ENCODE peak calls at places on chromosomes 1 and 21, in four cellular contexts. P is heart left ventricle, O is foreskin fibroblast, I is BJ. E is an unnamed sample.

GRCh38 chr1:21539933-21540332 is 30.7 kb downstream of the ALPL start:
- DNase-seq in P (peak; percentile 43), O (peak; percentile 11), I (no peak), E (no peak)

GRCh38 chr1:33893147-33893830 is 29.4 kb downstream of the HMGB4 start:
- DNase-seq in P (no peak), O (peak; percentile 27), I (peak; percentile 90), E (peak; percentile 69)

GRCh38 chr1:63602629-63603028 is 9.4 kb downstream of the PGM1 start:
- DNase-seq in P (no peak), O (no peak), I (no peak), E (no peak)

GRCh38 chr1:201624741-201625646 is 86.1 kb downstream of the NAV1 start:
- DNase-seq in P (no peak), O (peak; percentile 99), I (peak; percentile 97), E (peak; percentile 91)

GRCh38 chr1:107378602-107379265 is 237.9 kb downstream of the NTNG1 start:
- DNase-seq in P (no peak), O (peak; percentile 5), I (no peak), E (no peak)

GRCh38 chr1:83882906-83883305 is 116.0 kb downstream of the TTLL7 start:
- DNase-seq in P (peak; percentile 22), O (peak; percentile 63), I (no peak), E (no peak)

GRCh38 chr21:26098758-26099157 is 71.8 kb downstream of the APP start:
- DNase-seq in P (no peak), O (no peak), I (no peak), E (no peak)

GRCh38 chr1:162736633-162737067 is 53.9 kb upstream of the HSD17B7 start:
- DNase-seq in P (no peak), O (no peak), I (no peak), E (no peak)

GRCh38 chr1:19715334-19716203 is 50.9 kb downstream of the HTR6 start:
- DNase-seq in P (peak; percentile 86), O (peak; percentile 97), I (peak; percentile 78), E (peak; percentile 84)

GRCh38 chr1:7690076-7690475 is 81.0 kb upstream of the VAMP3 start:
- DNase-seq in P (no peak), O (no peak), I (no peak), E (no peak)

GRCh38 chr1:205537386-205538018 is 33.0 kb downstream of the CDK18 start:
- DNase-seq in P (no peak), O (peak; percentile 27), I (peak; percentile 31), E (no peak)

GRCh38 chr1:110449661-110450651 is 993 bp upstream of the PROK1 start:
- DNase-seq in P (no peak), O (no peak), I (no peak), E (no peak)

GRCh38 chr1:152486400-152487006 is 24.1 kb upstream of the LCE5A start:
- DNase-seq in P (no peak), O (no peak), I (no peak), E (no peak)

GRCh38 chr1:109479901-109480300 is 3.8 kb upstream of the ATXN7L2 start:
- DNase-seq in P (no peak), O (no peak), I (no peak), E (no peak)

GRCh38 chr1:59720716-59721115 is 94.0 kb upstream of the HOOK1 start:
- DNase-seq in P (no peak), O (no peak), I (no peak), E (no peak)

GRCh38 chr21:38590449-38590848 is 92.2 kb upstream of the ERG start:
- DNase-seq in P (no peak), O (no peak), I (no peak), E (no peak)

GRCh38 chr1:168408531-168409242 is 128.0 kb downstream of the TBX19 start:
- DNase-seq in P (no peak), O (peak; percentile 61), I (no peak), E (no peak)

GRCh38 chr1:66690666-66691381 is 61.4 kb upstream of the DYNLT5 start:
- DNase-seq in P (no peak), O (no peak), I (no peak), E (no peak)

GRCh38 chr21:43731476-43731875 is 12.5 kb downstream of the PDXK start:
- DNase-seq in P (no peak), O (no peak), I (no peak), E (no peak)

GRCh38 chr21:43726686-43727570 is 8.0 kb downstream of the PDXK start:
- DNase-seq in P (peak; percentile 68), O (no peak), I (no peak), E (no peak)

GRCh38 chr21:43727571-43728466 is 8.9 kb downstream of the PDXK start:
- DNase-seq in P (peak; percentile 68), O (peak; percentile 74), I (no peak), E (no peak)

GRCh38 chr21:43731891-43732711 is 13.2 kb downstream of the PDXK start:
- DNase-seq in P (no peak), O (no peak), I (no peak), E (no peak)

DNA sequence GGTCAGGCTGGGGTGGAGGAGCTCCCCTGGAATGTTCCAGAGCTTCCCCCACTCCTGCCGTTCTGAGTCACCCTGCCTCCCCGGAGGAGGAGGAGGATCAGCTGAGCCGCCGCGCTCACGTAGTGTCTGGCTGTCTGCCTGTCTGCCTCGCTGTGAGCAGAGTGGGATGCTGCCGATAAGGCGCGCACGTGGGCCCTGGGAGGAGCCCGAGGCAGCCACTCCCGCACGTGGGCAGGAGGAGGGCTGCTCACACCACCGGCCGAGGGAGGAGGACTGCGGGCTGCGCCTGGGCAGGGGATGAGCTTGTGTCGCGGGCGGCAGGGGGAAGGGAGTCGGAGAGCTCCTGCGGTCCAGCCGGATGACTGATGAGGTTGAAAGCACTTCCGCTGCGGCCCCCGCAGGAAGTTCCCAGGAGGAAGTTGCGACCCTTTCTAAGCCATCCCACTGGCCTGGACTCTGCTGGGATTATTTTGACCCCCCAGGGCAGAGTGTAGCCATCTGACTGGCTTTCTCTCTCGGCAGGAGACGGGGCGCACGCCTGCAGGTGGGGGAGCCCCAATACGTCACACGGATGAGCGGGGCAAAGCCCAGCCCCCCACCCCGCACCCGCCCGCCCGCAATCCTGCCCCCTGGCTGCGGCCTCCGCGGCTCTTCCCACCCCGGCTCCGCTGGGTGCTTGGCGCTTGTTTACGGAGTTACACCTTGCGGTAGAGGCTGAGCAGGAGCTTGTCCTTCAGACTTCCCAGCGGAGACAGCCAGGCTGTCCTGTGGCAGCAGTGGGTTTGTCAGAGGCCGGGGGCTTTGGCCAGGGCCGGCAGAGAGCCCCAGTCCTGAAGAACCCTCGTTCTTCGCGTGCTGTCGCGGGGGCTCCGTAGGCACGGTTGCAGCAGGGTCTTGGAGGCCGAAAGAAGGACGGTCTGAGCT is 9.8 kb downstream of the PDXK start:
- DNase-seq in P (peak; percentile 97), O (peak; percentile 100), I (peak; percentile 95), E (peak; percentile 90)
- TF ChIP-seq CTCF in P (peak; percentile 58), O (peak; percentile 8), I (peak; percentile 46), E (peak; percentile 10)

DNA sequence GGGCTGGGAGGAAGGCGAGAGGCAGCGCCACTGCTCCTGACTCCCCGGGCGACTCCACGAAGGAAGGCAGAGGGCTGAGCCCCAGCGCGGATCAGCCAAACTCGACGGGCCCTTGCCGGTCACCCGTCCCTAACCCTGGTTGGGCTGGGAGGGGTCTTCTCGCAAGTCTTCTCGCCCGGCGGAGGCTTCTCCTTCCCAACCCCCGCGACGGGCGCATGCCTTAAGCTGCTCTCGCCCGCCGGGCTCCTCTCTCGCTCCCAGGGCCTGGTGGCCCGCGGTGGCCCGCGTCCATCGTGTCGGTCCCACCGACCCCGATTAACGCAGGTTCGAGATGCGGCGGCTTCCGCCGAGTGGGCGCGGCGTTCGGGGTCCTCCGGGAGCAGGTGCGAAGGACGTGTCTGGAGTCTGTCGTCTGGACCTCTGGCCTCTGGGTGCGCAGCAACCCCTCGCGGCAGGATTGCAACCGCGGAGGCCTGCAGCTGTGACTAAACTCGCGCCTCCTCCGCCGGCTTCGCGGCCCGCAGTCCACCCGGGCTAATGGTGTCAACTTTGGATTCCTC is 29.0 kb upstream of the PPM1J start:
- DNase-seq in P (peak; percentile 45), O (peak; percentile 83), I (no peak), E (no peak)
- TF ChIP-seq CTCF in P (peak; percentile 34), O (peak; percentile 72), I (peak; percentile 83), E (peak; percentile 62)

GRCh38 chr1:5888606-5889211 is 103.5 kb downstream of the NPHP4 start:
- DNase-seq in P (no peak), O (peak; percentile 15), I (no peak), E (no peak)
- TF ChIP-seq CTCF in P (no peak), O (no peak), I (peak; percentile 3), E (no peak)

GRCh38 chr1:102431253-102431652 is 434.5 kb upstream of the OLFM3 start:
- DNase-seq in P (no peak), O (no peak), I (no peak), E (no peak)

GRCh38 chr1:102435483-102435882 is 438.8 kb upstream of the OLFM3 start:
- DNase-seq in P (no peak), O (no peak), I (no peak), E (no peak)

GRCh38 chr1:102434421-102434820 is 437.7 kb upstream of the OLFM3 start:
- DNase-seq in P (no peak), O (peak; percentile 0), I (no peak), E (no peak)
- TF ChIP-seq CTCF in P (no peak), O (no peak), I (peak; percentile 23), E (no peak)

GRCh38 chr1:26537951-26538352 is 8.4 kb downstream of the RPS6KA1 start:
- DNase-seq in P (no peak), O (peak; percentile 61), I (no peak), E (no peak)
- TF ChIP-seq CTCF in P (no peak), O (peak; percentile 28), I (peak; percentile 39), E (peak; percentile 33)

GRCh38 chr1:229381234-229381633 is 38.4 kb upstream of the CCSAP start:
- DNase-seq in P (no peak), O (no peak), I (no peak), E (no peak)
- TF ChIP-seq CTCF in P (peak; percentile 14), O (no peak), I (no peak), E (no peak)

GRCh38 chr1:247358920-247359319 is 27.3 kb upstream of the ZNF496 start:
- DNase-seq in P (no peak), O (peak; percentile 50), I (no peak), E (no peak)
- TF ChIP-seq CTCF in P (no peak), O (no peak), I (no peak), E (no peak)

E was measured in AG09319.